ENCODE peak calls at places on chromosomes 4 and X, in four cellular contexts. J, X, Z and R are unnamed samples.

GRCh38 chrX:40010550-40011364 is 87.0 kb downstream of the BCOR start:
- DNase-seq in J (no peak), X (no peak), Z (no peak), R (no peak)

GRCh38 chr4:94341468-94341867 is 1.2 kb downstream of the HPGDS start:
- DNase-seq in J (no peak), X (no peak), Z (no peak), R (no peak)

GRCh38 chr4:124535004-124535403 is 177.5 kb downstream of the ANKRD50 start:
- DNase-seq in J (no peak), X (no peak), Z (no peak), R (no peak)

GRCh38 chr4:6085028-6085942 is 67.1 kb upstream of the C4orf50 start:
- DNase-seq in J (no peak), X (no peak), Z (no peak), R (no peak)

GRCh38 chrX:151169783-151170182 is 6.6 kb upstream of the GPR50 start:
- DNase-seq in J (no peak), X (no peak), Z (no peak), R (no peak)

GRCh38 chr4:55071951-55072350 is 53.4 kb downstream of the KDR start:
- DNase-seq in J (no peak), X (no peak), Z (no peak), R (no peak)

GRCh38 chr4:42048394-42048793 is 58.1 kb downstream of the SLC30A9 start:
- DNase-seq in J (no peak), X (no peak), Z (no peak), R (peak)

GRCh38 chrX:22674947-22675346 is 324.8 kb upstream of the DDX53 start:
- DNase-seq in J (no peak), X (no peak), Z (no peak), R (no peak)

GRCh38 chr4:52848255-52848654 is 13.9 kb upstream of the RASL11B start:
- DNase-seq in J (no peak), X (no peak), Z (no peak), R (no peak)

GRCh38 chr4:57023104-57023503 is 44.4 kb downstream of the POLR2B start:
- DNase-seq in J (no peak), X (no peak), Z (no peak), R (peak)

GRCh38 chr4:3729188-3729884 is 36.8 kb upstream of the ADRA2C start:
- DNase-seq in J (no peak), X (no peak), Z (no peak), R (peak)

GRCh38 chrX:39652336-39652735 is 445.4 kb downstream of the BCOR start:
- DNase-seq in J (peak), X (no peak), Z (no peak), R (no peak)

GRCh38 chrX:129833153-129834004 is 10.3 kb downstream of the ZDHHC9 start:
- DNase-seq in J (no peak), X (no peak), Z (no peak), R (no peak)

GRCh38 chrX:1535241-1536041 is 1.5 kb downstream of the P2RY8 start:
- DNase-seq in J (no peak), X (peak), Z (peak), R (no peak)

GRCh38 chrX:133645977-133646750 is 230.9 kb upstream of the GPC4 start:
- DNase-seq in J (no peak), X (no peak), Z (no peak), R (no peak)

GRCh38 chr4:105619193-105619931 is 66.9 kb downstream of the ARHGEF38 start:
- DNase-seq in J (no peak), X (peak), Z (peak), R (no peak)

GRCh38 chr4:99998062-99998880 is 48.2 kb upstream of the H2AZ1 start:
- DNase-seq in J (peak), X (no peak), Z (no peak), R (no peak)

GRCh38 chr4:174252412-174252811 is 31.1 kb downstream of the FBXO8 start:
- DNase-seq in J (no peak), X (no peak), Z (no peak), R (no peak)

GRCh38 chrX:19487520-19488200 is 27.6 kb downstream of the MAP3K15 start:
- DNase-seq in J (no peak), X (peak), Z (peak), R (no peak)

GRCh38 chr4:51997647-51998046 is 22.5 kb downstream of the LRRC66 start:
- DNase-seq in J (no peak), X (no peak), Z (no peak), R (no peak)

GRCh38 chr4:7518871-7519637 is 84.3 kb upstream of the PSAPL1 start:
- DNase-seq in J (no peak), X (no peak), Z (no peak), R (no peak)

GRCh38 chr4:128978985-128979384 is 114.4 kb downstream of the SCLT1 start:
- DNase-seq in J (no peak), X (no peak), Z (no peak), R (no peak)

GRCh38 chr4:164596927-164597326 is 157.0 kb upstream of the SMIM31 start:
- DNase-seq in J (no peak), X (no peak), Z (no peak), R (no peak)

GRCh38 chrX:105972690-105973386 is 65.7 kb downstream of the SERPINA7 start:
- DNase-seq in J (no peak), X (peak), Z (no peak), R (no peak)

GRCh38 chr4:70113656-70114055 is 40.4 kb upstream of the PRR27 start:
- DNase-seq in J (no peak), X (no peak), Z (no peak), R (no peak)

GRCh38 chrX:141732031-141732430 is 33.5 kb upstream of the SPANXD start:
- DNase-seq in J (no peak), X (no peak), Z (no peak), R (no peak)

GRCh38 chrX:123964155-123964554 is 2.6 kb downstream of the STAG2 start:
- DNase-seq in J (no peak), X (no peak), Z (no peak), R (no peak)

GRCh38 chr4:1720163-1720983 is 750 bp downstream of the TMEM129 start:
- DNase-seq in J (no peak), X (peak), Z (peak), R (no peak)
- TF ChIP-seq POLR2A in J (no peak), X (peak), Z (peak), R (peak)

GRCh38 chrX:154784149-154784985 is 20.9 kb downstream of the MPP1 start:
- DNase-seq in J (no peak), X (no peak), Z (no peak), R (no peak)
- TF ChIP-seq POLR2A in J (no peak), X (no peak), Z (no peak), R (no peak)

GRCh38 chrX:73832319-73832718 is 269.3 kb downstream of the CHIC1 start:
- DNase-seq in J (no peak), X (no peak), Z (no peak), R (no peak)
- TF ChIP-seq POLR2A in J (no peak), X (no peak), Z (no peak), R (no peak)

DNA sequence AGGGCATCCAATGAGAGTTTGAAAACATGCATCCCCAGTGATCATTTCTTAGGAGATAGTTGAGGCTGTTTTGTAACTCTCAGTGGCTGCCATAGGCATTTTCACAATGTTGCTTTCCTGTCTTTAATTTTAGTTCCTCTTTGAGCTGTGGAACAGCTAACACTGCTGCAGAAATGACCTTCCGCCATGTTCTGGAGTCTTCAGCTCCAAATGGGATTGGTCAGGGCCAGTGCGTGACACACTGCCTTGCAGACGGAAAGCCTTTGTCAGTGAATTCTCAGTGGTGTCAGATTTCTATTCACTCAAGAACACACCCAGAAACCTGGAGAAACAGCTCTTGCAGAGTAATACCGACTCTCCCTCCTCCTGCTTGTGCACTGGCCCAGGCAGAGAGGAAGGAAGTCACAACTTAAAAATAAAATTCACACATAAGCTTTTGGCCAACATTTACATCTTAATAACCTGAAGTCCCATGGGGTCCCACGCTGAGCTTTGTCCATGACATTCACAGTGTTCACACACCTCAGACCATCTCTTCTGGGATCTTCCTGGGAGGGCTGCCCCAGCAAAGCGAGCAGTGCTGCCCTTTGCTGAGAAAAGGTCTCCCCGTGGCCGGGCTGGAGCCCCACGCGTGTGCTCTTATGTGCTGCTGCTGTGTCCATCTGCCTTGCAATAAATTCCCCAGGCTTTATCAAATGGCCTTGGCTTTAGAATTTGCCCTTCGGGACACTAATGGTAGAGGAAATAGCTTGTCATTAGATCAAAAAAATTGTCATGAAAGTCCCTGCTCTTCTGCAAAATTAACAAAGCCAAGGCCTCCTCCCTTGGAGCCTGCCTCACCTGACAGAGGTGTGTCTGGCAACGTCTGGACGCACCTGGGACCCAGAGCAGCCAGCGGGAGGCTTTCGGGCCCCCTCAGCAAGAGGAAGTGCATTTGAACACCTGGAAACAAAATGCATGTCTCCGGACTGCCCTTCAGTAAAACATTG is 126.8 kb downstream of the IRF2 start:
- DNase-seq in J (no peak), X (peak), Z (peak), R (no peak)
- TF ChIP-seq POLR2A in J (no peak), X (peak), Z (peak), R (no peak)